ENCODE peak calls at places on chromosomes 12 and 14, in five cellular contexts. M is MM.1S; A is upper lobe of right lung; N is CD4-positive, CD25-positive, alpha-beta regulatory T cell; O is transverse colon. C is an unnamed sample. For H3K36me3, the result is how much of the 10 kb centered on the place peaks cover.

GRCh38 chr12:130119241-130119861 is 42.9 kb upstream of the FZD10 start:
- DNase-seq in A (no peak), N (no peak), O (no peak), M (no peak), C (no peak)

GRCh38 chr12:62827855-62828254 is 107.1 kb downstream of the PPM1H start:
- DNase-seq in O (no peak), A (no peak), N (no peak), M (no peak), C (no peak)

GRCh38 chr14:95564060-95564459 is 29.2 kb downstream of the GLRX5 start:
- DNase-seq in O (no peak), N (no peak), M (no peak), A (peak), C (no peak)

GRCh38 chr12:114393569-114393968 is 12.4 kb downstream of the TBX5 start:
- DNase-seq in O (no peak), M (no peak), A (no peak), N (no peak), C (no peak)

GRCh38 chr12:52895726-52896189 is 9.1 kb downstream of the KRT8 start:
- DNase-seq in M (no peak), N (no peak), O (no peak), A (no peak), C (no peak)

GRCh38 chr12:52050116-52050770 is 999 bp upstream of the NR4A1 start:
- DNase-seq in O (no peak), A (peak), M (peak), N (no peak), C (peak)

GRCh38 chr12:112418596-112419268 is at the start of gene PTPN11:
- DNase-seq in O (peak), A (peak), N (peak), M (peak), C (peak)

GRCh38 chr12:85626782-85627171 is 209.4 kb downstream of the RASSF9 start:
- DNase-seq in M (no peak), A (no peak), N (no peak), O (no peak), C (no peak)

GRCh38 chr14:74608959-74609611 is 3.0 kb downstream of the LTBP2 start:
- DNase-seq in M (peak), O (peak), N (peak), A (peak), C (peak)

GRCh38 chr12:45768194-45768593 is 38.7 kb downstream of the ARID2 start:
- DNase-seq in O (no peak), M (no peak), N (no peak), A (no peak), C (no peak)

GRCh38 chr12:26188641-26189040 is 6.7 kb upstream of the SSPN start:
- DNase-seq in O (no peak), M (no peak), N (no peak), A (no peak), C (no peak)

GRCh38 chr12:52005903-52006703 is 643 bp upstream of the TAMALIN start:
- DNase-seq in M (no peak), O (peak), N (no peak), A (peak), C (no peak)

GRCh38 chr12:130709151-130710000 is 6.7 kb downstream of the RIMBP2 start:
- DNase-seq in O (no peak), M (no peak), N (no peak), A (no peak), C (no peak)

GRCh38 chr12:6118891-6119568 is 5.4 kb downstream of the VWF start:
- DNase-seq in A (no peak), O (no peak), M (no peak), N (no peak), C (no peak)

GRCh38 chr14:41607966-41608663 is 1.4 kb downstream of the LRFN5 start:
- DNase-seq in O (no peak), M (no peak), A (no peak), N (no peak), C (no peak)

GRCh38 chr12:53820503-53820902 is 68.7 kb upstream of the CISTR start:
- DNase-seq in N (no peak), O (no peak), A (no peak), M (no peak), C (no peak)

GRCh38 chr12:132217800-132218518 is 73.7 kb downstream of the NOC4L start:
- DNase-seq in O (no peak), A (no peak), M (no peak), N (no peak), C (no peak)

GRCh38 chr12:49483621-49484020 is 55.2 kb upstream of the KCNH3 start:
- DNase-seq in N (no peak), A (no peak), O (no peak), M (no peak), C (no peak)

GRCh38 chr12:1607940-1608782 is 13.8 kb upstream of the FBXL14 start:
- DNase-seq in N (no peak), O (no peak), M (no peak), A (no peak), C (no peak)

GRCh38 chr12:102964872-102965271 is 7.4 kb downstream of the ASCL1 start:
- DNase-seq in O (peak), A (no peak), M (no peak), N (no peak), C (no peak)

GRCh38 chr14:52906141-52906601 is 44.7 kb downstream of the FERMT2 start:
- DNase-seq in A (no peak), N (no peak), M (no peak), O (no peak), C (no peak)

GRCh38 chr12:15276088-15276698 is 46.1 kb upstream of the PTPRO start:
- DNase-seq in N (no peak), O (no peak), A (no peak), M (no peak), C (peak)

GRCh38 chr14:105381446-105382342 is 16.6 kb upstream of the TEX22 start:
- DNase-seq in N (no peak), A (no peak), M (no peak), O (no peak), C (no peak)

GRCh38 chr12:119671070-119671469 is 3.1 kb downstream of the PRKAB1 start:
- DNase-seq in A (no peak), N (no peak), M (no peak), O (no peak), C (no peak)

GRCh38 chr12:112176321-112177010 is 51.1 kb downstream of the TRAFD1 start:
- DNase-seq in O (no peak), A (no peak), M (no peak), N (no peak), C (no peak)

GRCh38 chr14:74619672-74620131 is 7.7 kb upstream of the LTBP2 start:
- DNase-seq in A (peak), N (no peak), M (no peak), O (peak), C (peak)

GRCh38 chr12:65656904-65657351 is 167.4 kb upstream of the HMGA2 start:
- DNase-seq in A (no peak), N (no peak), O (no peak), M (no peak), C (no peak)

GRCh38 chr12:67042697-67043131 is 226.4 kb upstream of the CAND1 start:
- DNase-seq in N (no peak), A (no peak), M (no peak), O (no peak), C (peak)

GRCh38 chr14:61456720-61457119 is 135.3 kb downstream of the PRKCH start:
- DNase-seq in O (peak), M (peak), N (peak), A (no peak), C (peak)

GRCh38 chr14:54048736-54049135 is 92.1 kb upstream of the BMP4 start:
- DNase-seq in N (no peak), M (no peak), O (no peak), A (no peak), C (no peak)

GRCh38 chr12:58372298-58372697 is 430.9 kb downstream of the ATP23 start:
- DNase-seq in M (peak), N (no peak), O (no peak), A (no peak), C (no peak)

GRCh38 chr12:49698619-49699545 is 8.3 kb downstream of the FMNL3 start:
- DNase-seq in N (no peak), A (peak), O (peak), M (peak), C (peak)

GRCh38 chr12:76055393-76055792 is 23.8 kb upstream of the PHLDA1 start:
- DNase-seq in A (no peak), N (no peak), M (no peak), O (no peak), C (no peak)

GRCh38 chr12:6324936-6325750 is 14.7 kb downstream of the PLEKHG6 start:
- DNase-seq in A (no peak), M (no peak), O (no peak), N (no peak), C (peak)

GRCh38 chr12:128856035-128856790 is 2.9 kb downstream of the GLT1D1 start:
- DNase-seq in N (no peak), A (no peak), M (no peak), O (no peak), C (no peak)

GRCh38 chr14:74840603-74841030 is 35.3 kb downstream of the PROX2 start:
- DNase-seq in M (peak), A (no peak), N (no peak), O (no peak), C (no peak)

GRCh38 chr12:98544741-98545140 is 29.4 kb downstream of the TMPO start:
- DNase-seq in O (no peak), A (no peak), N (no peak), M (no peak), C (no peak)

GRCh38 chr12:98543701-98544100 is 28.3 kb downstream of the TMPO start:
- DNase-seq in N (no peak), O (no peak), A (no peak), M (no peak), C (no peak)

GRCh38 chr12:98551787-98552186 is 36.4 kb downstream of the TMPO start:
- DNase-seq in A (no peak), N (no peak), M (no peak), O (no peak), C (no peak)

DNA sequence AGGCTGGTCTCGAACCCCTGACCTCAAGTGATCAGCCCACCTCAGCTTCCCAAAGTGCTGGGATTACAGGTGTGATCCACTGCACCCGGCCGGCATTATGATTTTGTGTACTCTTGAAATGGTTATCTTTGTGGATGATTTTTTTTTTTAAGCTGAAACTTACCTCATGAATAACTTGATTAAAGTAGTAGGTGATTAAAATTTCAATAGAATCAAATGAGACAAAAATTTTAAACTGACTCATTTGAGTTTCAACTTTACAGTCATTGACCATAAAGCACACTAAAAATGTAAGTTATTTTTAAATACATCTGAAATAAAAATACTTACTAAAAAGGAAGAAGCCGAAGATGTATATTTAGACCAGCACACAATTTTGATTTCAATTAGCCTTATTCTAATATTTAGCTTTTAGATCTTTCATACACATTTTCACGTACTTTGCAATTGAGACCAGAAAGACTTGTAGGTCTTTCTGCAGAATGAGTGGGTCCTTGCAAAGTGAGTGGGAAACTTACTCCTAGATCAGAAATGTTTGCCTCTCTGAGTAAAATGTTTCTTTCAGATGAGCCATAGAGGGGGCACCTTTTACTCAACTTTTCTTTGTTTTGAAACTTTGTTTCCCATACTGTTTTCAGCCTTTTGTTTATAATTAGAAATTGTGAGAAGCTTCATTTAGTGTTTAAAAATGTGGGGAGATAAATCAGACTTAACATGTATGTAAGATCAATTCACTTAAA is 34.2 kb downstream of the TMPO start:
- DNase-seq in N (no peak), A (no peak), M (no peak), O (no peak), C (no peak)
- H3K36me3 ChIP-seq in N (half or more), A (half or more), M (under half), O (under half), C (under half)

GRCh38 chr14:100681111-100681510 is 45.6 kb upstream of the DLK1 start:
- DNase-seq in A (no peak), M (no peak), N (no peak), O (no peak), C (no peak)

GRCh38 chr14:100680439-100681051 is 46.1 kb upstream of the DLK1 start:
- DNase-seq in O (no peak), N (no peak), A (no peak), M (no peak), C (no peak)

GRCh38 chr14:100677925-100678765 is 48.5 kb upstream of the DLK1 start:
- DNase-seq in N (no peak), A (no peak), M (no peak), O (peak), C (no peak)

GRCh38 chr14:100679170-100679569 is 47.5 kb upstream of the DLK1 start:
- DNase-seq in A (no peak), O (no peak), M (no peak), N (no peak), C (no peak)

GRCh38 chr14:100679707-100680438 is 46.8 kb upstream of the DLK1 start:
- DNase-seq in M (no peak), A (no peak), N (no peak), O (no peak), C (no peak)
- H3K27ac ChIP-seq in M (no peak), A (peak), N (no peak), O (peak), C (no peak)

DNA sequence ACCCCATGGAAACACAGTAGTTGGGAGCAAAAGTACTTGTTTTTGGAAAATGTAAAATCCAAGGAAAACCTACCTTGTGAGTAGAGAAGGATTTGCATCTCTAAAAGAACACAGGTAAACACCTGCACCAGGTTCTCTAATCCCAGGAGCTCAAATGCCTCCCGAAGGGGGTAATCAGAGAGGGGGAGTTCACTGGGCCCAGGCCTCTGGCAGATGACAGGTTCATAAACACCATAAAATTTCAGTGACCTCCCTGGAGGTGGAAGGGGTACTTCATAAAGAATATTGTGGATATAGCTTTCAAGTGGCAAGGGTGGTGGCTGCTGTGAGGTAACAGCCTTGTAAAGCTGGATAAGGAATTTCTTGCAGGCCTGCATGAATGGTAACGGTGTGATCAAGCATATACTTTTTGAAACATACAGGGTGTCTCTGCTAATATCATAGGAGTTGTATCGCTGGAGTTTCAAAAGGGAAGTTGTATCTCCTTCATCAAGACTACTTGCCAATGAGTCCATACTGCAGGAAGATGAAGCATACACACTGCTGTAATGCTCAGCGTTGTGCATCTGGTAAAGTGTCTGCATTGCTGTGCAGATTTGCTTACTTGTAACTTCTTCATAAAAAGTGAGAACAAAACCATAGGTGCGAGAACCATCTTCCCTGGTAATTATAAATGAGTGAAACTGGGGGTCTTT is 111.3 kb downstream of the DENND5B start:
- DNase-seq in M (no peak), N (no peak), O (no peak), A (no peak), C (no peak)
- H3K36me3 ChIP-seq in M (under half), N (under half), O (under half), A (under half), C (under half)

DNA sequence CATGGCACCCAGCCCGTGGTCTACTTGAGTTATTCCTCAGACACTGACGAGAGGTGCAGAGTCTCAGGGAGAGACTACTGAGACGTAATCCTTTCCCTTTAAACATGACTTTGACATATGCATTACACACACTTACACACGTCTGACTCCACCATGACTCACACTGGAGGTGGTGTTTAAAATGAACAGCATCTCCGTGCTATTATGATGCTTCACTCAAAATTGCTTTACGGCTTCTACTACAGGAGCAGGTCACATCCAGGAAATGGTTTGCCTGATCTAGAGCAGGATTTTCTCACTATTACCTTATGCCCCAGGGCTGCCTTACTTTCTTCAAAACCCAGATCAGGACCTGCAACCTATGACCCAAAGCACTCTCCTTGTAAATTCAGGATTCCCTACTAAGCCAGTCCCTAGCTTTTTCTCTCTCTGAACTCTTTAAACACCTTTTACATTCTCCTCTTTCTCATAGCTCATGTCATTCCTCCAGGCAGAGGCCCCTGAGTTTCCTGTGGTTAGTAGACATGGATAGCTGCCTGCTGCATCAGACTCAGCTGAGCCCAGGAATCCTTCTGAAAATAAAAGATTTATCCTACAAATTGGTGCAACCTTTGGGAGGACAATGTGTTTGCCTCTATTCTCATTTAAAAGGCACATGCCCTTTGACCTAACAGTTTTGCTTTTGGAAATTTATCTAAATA is 31.2 kb downstream of the TMCC3 start:
- DNase-seq in O (no peak), A (no peak), M (no peak), N (no peak), C (no peak)
- H3K27ac ChIP-seq in O (peak), A (no peak), M (no peak), N (no peak), C (no peak)

C was measured in thyroid gland.